ENCODE peak calls at places on chromosomes 11 and 22, in six cellular contexts. One of them, this sample, is unnamed.

GRCh38 chr11:118343981-118344521 is at the start of gene CD3G:
- DNase-seq in cardiac fibroblast: no peak
- DNase-seq in endothelial cell: no peak
- DNase-seq in uterus: no peak
- DNase-seq in HTR-8/SVneo: no peak
- DNase-seq in GM03348: no peak
- DNase-seq in this sample: no peak

GRCh38 chr11:43580735-43581369 is 99.7 kb upstream of the HSD17B12 start:
- DNase-seq in HTR-8/SVneo: no peak
- DNase-seq in GM03348: peak; percentile 85
- DNase-seq in endothelial cell: no peak
- DNase-seq in cardiac fibroblast: no peak
- DNase-seq in uterus: no peak
- DNase-seq in this sample: no peak

GRCh38 chr22:20940178-20940790 is 23.1 kb downstream of the CRKL start:
- DNase-seq in endothelial cell: no peak
- DNase-seq in cardiac fibroblast: no peak
- DNase-seq in GM03348: peak; percentile 48
- DNase-seq in uterus: no peak
- DNase-seq in HTR-8/SVneo: no peak
- DNase-seq in this sample: no peak

GRCh38 chr11:116972692-116973091 is 125.5 kb downstream of the SIK3 start:
- DNase-seq in endothelial cell: no peak
- DNase-seq in uterus: no peak
- DNase-seq in GM03348: no peak
- DNase-seq in HTR-8/SVneo: no peak
- DNase-seq in cardiac fibroblast: no peak
- DNase-seq in this sample: no peak

GRCh38 chr11:15937601-15938361 is 418.6 kb downstream of the SOX6 start:
- DNase-seq in cardiac fibroblast: no peak
- DNase-seq in HTR-8/SVneo: no peak
- DNase-seq in GM03348: no peak
- DNase-seq in uterus: no peak
- DNase-seq in endothelial cell: no peak
- DNase-seq in this sample: no peak

GRCh38 chr11:119691020-119691666 is 37.9 kb downstream of the NECTIN1 start:
- DNase-seq in cardiac fibroblast: no peak
- DNase-seq in GM03348: no peak
- DNase-seq in endothelial cell: no peak
- DNase-seq in uterus: no peak
- DNase-seq in HTR-8/SVneo: no peak
- DNase-seq in this sample: no peak

GRCh38 chr11:64306876-64307622 is 1.7 kb downstream of the ESRRA start:
- DNase-seq in cardiac fibroblast: no peak
- DNase-seq in GM03348: no peak
- DNase-seq in HTR-8/SVneo: no peak
- DNase-seq in endothelial cell: no peak
- DNase-seq in uterus: no peak
- DNase-seq in this sample: peak; percentile 51

GRCh38 chr11:7251487-7251835 is 243 bp upstream of the SYT9 start:
- DNase-seq in uterus: no peak
- DNase-seq in GM03348: no peak
- DNase-seq in HTR-8/SVneo: no peak
- DNase-seq in cardiac fibroblast: no peak
- DNase-seq in endothelial cell: no peak
- DNase-seq in this sample: peak; percentile 27

GRCh38 chr11:35242412-35242811 is 103.4 kb downstream of the CD44 start:
- DNase-seq in uterus: no peak
- DNase-seq in endothelial cell: no peak
- DNase-seq in cardiac fibroblast: peak; percentile 65
- DNase-seq in GM03348: no peak
- DNase-seq in HTR-8/SVneo: no peak
- DNase-seq in this sample: no peak

GRCh38 chr11:125952973-125953372 is 7.1 kb downstream of the VSIG10L2 start:
- DNase-seq in HTR-8/SVneo: no peak
- DNase-seq in cardiac fibroblast: no peak
- DNase-seq in endothelial cell: no peak
- DNase-seq in uterus: peak; percentile 87
- DNase-seq in GM03348: no peak
- DNase-seq in this sample: peak; percentile 66

GRCh38 chr11:46170797-46171196 is 49.5 kb upstream of the PHF21A start:
- DNase-seq in HTR-8/SVneo: no peak
- DNase-seq in cardiac fibroblast: no peak
- DNase-seq in GM03348: no peak
- DNase-seq in endothelial cell: no peak
- DNase-seq in uterus: no peak
- DNase-seq in this sample: no peak

GRCh38 chr11:113174862-113175261 is 139.5 kb upstream of the TTC12 start:
- DNase-seq in HTR-8/SVneo: no peak
- DNase-seq in endothelial cell: no peak
- DNase-seq in cardiac fibroblast: no peak
- DNase-seq in uterus: no peak
- DNase-seq in GM03348: no peak
- DNase-seq in this sample: no peak

GRCh38 chr11:129248618-129249017 is 56.5 kb upstream of the ARHGAP32 start:
- DNase-seq in HTR-8/SVneo: no peak
- DNase-seq in GM03348: peak; percentile 73
- DNase-seq in endothelial cell: no peak
- DNase-seq in cardiac fibroblast: peak; percentile 76
- DNase-seq in uterus: no peak
- DNase-seq in this sample: no peak

GRCh38 chr11:92986585-92986984 is 17.1 kb downstream of the MTNR1B start:
- DNase-seq in uterus: no peak
- DNase-seq in GM03348: no peak
- DNase-seq in HTR-8/SVneo: no peak
- DNase-seq in endothelial cell: no peak
- DNase-seq in cardiac fibroblast: no peak
- DNase-seq in this sample: no peak

GRCh38 chr22:30182365-30182764 is 64.2 kb downstream of the LIF start:
- DNase-seq in cardiac fibroblast: no peak
- DNase-seq in uterus: no peak
- DNase-seq in GM03348: no peak
- DNase-seq in endothelial cell: no peak
- DNase-seq in HTR-8/SVneo: no peak
- DNase-seq in this sample: no peak

GRCh38 chr22:47174671-47175111 is 412.2 kb downstream of the TBC1D22A start:
- DNase-seq in cardiac fibroblast: no peak
- DNase-seq in HTR-8/SVneo: no peak
- DNase-seq in endothelial cell: no peak
- DNase-seq in GM03348: no peak
- DNase-seq in uterus: no peak
- DNase-seq in this sample: peak; percentile 7

GRCh38 chr11:133541331-133542095 is 9.2 kb upstream of the OPCML start:
- DNase-seq in uterus: no peak
- DNase-seq in HTR-8/SVneo: no peak
- DNase-seq in endothelial cell: peak; percentile 44
- DNase-seq in GM03348: no peak
- DNase-seq in cardiac fibroblast: no peak
- DNase-seq in this sample: no peak